ENCODE peak calls at places on chromosomes 1 and 21, in seven cellular contexts. Z is thyroid gland, T is right lobe of liver, X is endothelial cell of umbilical vein, C is testis, N is pancreas, L is A549. P is an unnamed sample.
A peak's percentile ranks its signal among the peaks of the same experiment; 100 is the strongest.

GRCh38 chr1:119080586-119080985 is 59.9 kb downstream of the WARS2 start:
- DNase-seq in T (no peak), L (no peak), X (no peak), N (peak; percentile 19), C (no peak), Z (peak; percentile 2), P (no peak)

GRCh38 chr1:173527151-173527826 is 50.2 kb downstream of the PRDX6 start:
- DNase-seq in N (no peak), T (peak; percentile 79), Z (peak; percentile 32), X (no peak), L (no peak), C (peak; percentile 38), P (no peak)

GRCh38 chr1:203099760-203100159 is 13.9 kb upstream of the MYOG start:
- DNase-seq in X (no peak), N (no peak), C (peak; percentile 58), Z (no peak), T (no peak), L (no peak), P (no peak)

GRCh38 chr21:37531402-37532042 is 164.9 kb downstream of the DYRK1A start:
- DNase-seq in N (no peak), C (no peak), T (no peak), X (no peak), L (no peak), Z (peak; percentile 84), P (no peak)

GRCh38 chr1:38151399-38151798 is 104.8 kb upstream of the POU3F1 start:
- DNase-seq in N (no peak), Z (no peak), T (no peak), C (no peak), X (no peak), L (no peak), P (no peak)

GRCh38 chr1:11132571-11133293 is 33.1 kb upstream of the EXOSC10 start:
- DNase-seq in T (no peak), L (no peak), X (no peak), Z (no peak), C (no peak), N (no peak), P (no peak)

GRCh38 chr1:89719502-89720306 is 86.8 kb downstream of the LRRC8C start:
- DNase-seq in L (no peak), X (peak; percentile 89), Z (no peak), C (no peak), T (no peak), N (no peak), P (no peak)

GRCh38 chr1:1433804-1434130 is 1.7 kb upstream of the VWA1 start:
- DNase-seq in T (no peak), Z (no peak), L (no peak), N (peak; percentile 60), C (no peak), X (peak; percentile 59), P (no peak)

GRCh38 chr1:25912076-25912831 is 6.0 kb upstream of the STMN1 start:
- DNase-seq in L (no peak), X (peak; percentile 59), N (no peak), C (no peak), Z (no peak), T (no peak), P (no peak)

DNA sequence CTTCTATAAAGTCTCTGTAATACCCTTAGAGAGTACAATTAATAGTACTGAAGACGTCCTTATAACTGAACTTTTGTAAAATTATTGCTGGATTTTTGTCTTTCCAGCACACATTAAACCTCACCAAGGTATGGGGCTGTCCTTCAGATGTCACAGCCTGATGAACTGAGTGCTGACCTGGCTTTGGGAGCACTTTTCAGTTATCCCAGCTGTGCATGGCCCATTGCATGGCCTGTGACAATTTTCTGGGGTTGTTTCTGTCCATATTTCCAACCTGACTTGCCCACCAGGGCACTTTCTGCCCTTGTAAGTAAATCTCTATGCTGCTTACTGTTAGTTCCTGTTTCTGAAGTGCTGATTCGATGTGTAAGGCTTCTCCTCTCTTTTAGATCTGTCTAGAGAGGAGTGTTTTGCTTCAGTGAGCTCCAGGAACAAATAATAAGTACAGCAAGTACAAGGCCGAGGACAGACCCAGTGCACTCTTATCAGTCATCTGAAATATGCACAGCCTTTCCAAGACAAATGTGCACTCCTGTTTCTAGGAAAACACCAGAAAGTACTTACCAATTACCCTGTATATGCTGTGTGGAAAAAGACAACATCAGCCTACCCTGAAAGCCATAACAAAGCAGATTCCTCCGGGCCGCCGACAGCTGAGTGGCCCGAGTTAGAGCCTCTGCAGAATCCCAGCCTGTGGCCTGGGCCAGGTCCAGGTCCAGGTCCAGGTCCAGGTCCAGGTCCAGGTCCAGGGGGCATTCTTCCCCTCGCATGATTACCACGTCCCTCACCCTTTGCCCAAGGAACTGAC is 121.7 kb downstream of the DHRS3 start:
- DNase-seq in N (no peak), X (peak; percentile 69), T (no peak), C (peak; percentile 65), Z (peak; percentile 62), L (no peak), P (no peak)
- H3K27ac ChIP-seq in N (peak overlapping the region; percentile 43), X (no peak overlapping the region), T (peak overlapping the region; percentile 76), C (peak overlapping the region; percentile 54), Z (peak overlapping the region; percentile 84), L (peak overlapping the region; percentile 33), P (no peak overlapping the region)

DNA sequence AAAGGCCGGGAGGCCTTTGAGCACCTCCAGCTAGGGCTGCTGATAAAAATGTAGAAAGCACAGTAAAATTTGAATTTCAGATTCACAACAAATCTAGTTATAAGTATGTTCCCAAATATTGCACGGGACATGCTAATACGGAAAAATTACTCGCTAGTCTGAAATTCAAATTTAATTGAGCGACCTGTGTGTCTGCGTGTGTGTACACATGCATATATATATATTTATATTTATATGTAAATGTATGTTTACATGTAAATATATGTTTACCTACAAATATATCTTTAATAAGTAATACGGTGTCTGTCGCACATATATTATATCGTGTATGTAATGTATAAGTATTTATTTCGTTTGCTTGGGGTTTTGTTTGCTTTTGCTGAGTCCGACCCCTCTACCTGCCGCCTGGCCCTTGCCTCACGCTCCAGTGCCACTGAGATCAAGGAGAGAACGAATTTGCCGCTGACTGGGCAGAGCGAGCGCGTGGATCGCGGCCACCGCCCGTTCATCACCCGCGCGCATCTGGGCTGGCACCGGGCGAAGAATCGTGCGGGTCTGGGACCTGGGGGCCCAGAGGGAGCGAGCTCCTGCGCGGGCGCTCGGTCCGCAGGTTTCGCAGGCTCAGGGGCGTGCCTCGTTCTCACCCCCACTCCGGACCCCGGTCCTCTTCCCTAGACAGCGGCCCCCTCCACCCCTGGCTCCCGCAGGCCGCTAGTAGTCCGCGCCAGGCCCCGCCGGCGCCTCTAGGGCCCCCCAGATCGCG is 526 bp upstream of the WRAP73 start:
- DNase-seq in Z (no peak), N (no peak), X (no peak), C (no peak), L (no peak), T (peak; percentile 46), P (peak; percentile 29)
- H3K4me3 ChIP-seq in Z (no peak overlapping the region), N (peak overlapping the region; percentile 96), X (no peak overlapping the region), C (peak overlapping the region; percentile 94), L (peak overlapping the region; percentile 96), T (no peak overlapping the region), P (peak overlapping the region; percentile 96)

GRCh38 chr21:41966872-41967621 is 13.2 kb upstream of the C2CD2 start:
- DNase-seq in Z (no peak), T (peak; percentile 23), X (no peak), L (no peak), N (peak; percentile 8), C (peak; percentile 9), P (peak; percentile 5)

GRCh38 chr21:41965447-41966340 is 11.9 kb upstream of the C2CD2 start:
- DNase-seq in X (no peak), N (no peak), Z (no peak), C (peak; percentile 7), T (peak; percentile 25), L (no peak), P (no peak)

GRCh38 chr21:41967708-41968107 is 13.9 kb upstream of the C2CD2 start:
- DNase-seq in N (no peak), C (peak; percentile 7), Z (no peak), X (no peak), T (peak; percentile 29), L (no peak), P (peak; percentile 6)

GRCh38 chr21:41965045-41965444 is 11.2 kb upstream of the C2CD2 start:
- DNase-seq in X (no peak), C (no peak), T (no peak), Z (no peak), N (no peak), L (no peak), P (no peak)

DNA sequence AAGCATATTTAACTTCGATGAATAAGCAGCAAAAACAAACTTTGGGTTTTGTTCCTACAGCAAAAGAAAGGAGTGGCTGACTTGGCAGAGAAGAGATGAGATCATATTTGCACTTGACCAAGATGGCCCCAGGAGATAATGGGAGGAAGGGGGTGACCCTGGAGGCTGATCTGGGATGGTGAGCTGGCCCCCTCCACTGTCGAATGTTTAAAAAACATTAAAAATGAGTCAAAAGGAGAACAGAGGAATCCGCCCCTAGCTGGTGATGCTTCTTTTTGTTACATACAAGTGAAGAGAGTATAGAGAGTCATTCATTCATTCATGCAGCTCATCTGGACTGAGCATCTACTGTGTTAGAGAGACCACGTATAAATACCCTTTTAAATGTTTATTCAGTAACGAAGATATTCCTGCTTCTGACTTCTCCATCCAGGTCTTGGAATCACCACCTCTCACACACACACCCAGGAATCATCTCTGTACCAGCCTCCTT is 12.6 kb upstream of the C2CD2 start:
- DNase-seq in N (no peak), L (no peak), Z (no peak), T (no peak), X (no peak), C (no peak), P (no peak)
- TF ChIP-seq CTCF in N (no peak), L (no peak), Z (no peak), T (no peak), X (no peak), C (no peak), P (no peak)

GRCh38 chr1:31580513-31580870 is 4.2 kb downstream of the TINAGL1 start:
- DNase-seq in C (peak; percentile 14), N (no peak), X (no peak), L (no peak), Z (no peak), T (no peak), P (no peak)

GRCh38 chr1:31579374-31579773 is 3.1 kb downstream of the TINAGL1 start:
- DNase-seq in N (no peak), Z (peak; percentile 64), X (peak; percentile 73), L (no peak), C (peak; percentile 13), T (no peak), P (no peak)

GRCh38 chr1:31581821-31582810 is 5.8 kb downstream of the TINAGL1 start:
- DNase-seq in Z (peak; percentile 50), X (no peak), C (peak; percentile 6), L (no peak), T (no peak), N (no peak), P (no peak)

GRCh38 chr1:31583082-31583994 is 7.0 kb downstream of the TINAGL1 start:
- DNase-seq in L (no peak), N (no peak), Z (no peak), X (no peak), T (no peak), C (peak; percentile 30), P (no peak)

DNA sequence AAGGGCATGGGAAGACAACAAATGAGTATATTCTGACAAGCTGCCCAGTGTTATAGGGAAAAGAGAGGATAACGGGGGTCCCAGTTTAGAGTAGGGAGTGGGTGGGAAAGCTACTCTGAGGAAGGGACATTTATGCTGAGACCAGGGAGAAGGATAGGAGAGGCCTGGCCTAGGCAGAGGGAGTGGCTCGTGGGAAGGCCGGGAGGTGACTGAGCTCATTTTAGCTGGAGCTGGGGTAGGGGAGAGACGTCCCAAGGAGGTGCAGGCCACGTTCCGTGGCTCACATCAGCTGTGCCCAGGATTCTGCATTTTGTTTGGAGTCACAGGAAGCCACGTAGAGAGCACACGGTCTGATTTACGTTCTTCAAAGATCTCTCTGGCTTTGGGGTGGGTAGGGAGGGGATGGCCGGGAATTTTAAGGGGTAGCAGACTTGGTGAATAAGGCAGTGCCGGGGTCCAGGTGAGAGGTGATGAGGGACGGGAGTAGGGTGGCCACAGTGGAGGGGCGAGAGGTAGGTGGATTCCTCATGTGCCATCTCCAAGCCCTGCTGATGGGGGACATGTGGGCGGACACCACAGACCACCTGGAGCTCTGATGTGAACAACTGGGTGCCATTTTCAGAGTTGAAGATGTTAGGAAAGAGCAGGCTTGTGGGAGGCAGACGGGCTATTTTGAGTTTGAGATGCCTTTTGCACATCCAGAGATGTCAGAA is 4.7 kb downstream of the TINAGL1 start:
- DNase-seq in L (no peak), T (no peak), N (no peak), X (no peak), C (peak; percentile 11), Z (no peak), P (no peak)
- H3K27ac ChIP-seq in L (no peak overlapping the region), T (peak overlapping the region; percentile 18), N (no peak overlapping the region), X (peak overlapping the region; percentile 83), C (peak overlapping the region; percentile 63), Z (peak overlapping the region; percentile 90), P (no peak overlapping the region)

P was measured in dorsolateral prefrontal cortex.